ENCODE peak calls at places on chromosomes 1 and 21, in six cellular contexts. H is gastrocnemius medialis, U is spleen, V is body of pancreas, K is ovary, J is heart left ventricle. S is an unnamed sample.

GRCh38 chr1:15141933-15142647 is 11.5 kb upstream of the TMEM51 start:
- DNase-seq in H (no peak), U (no peak), V (peak; percentile 99), K (no peak), J (no peak), S (no peak)

GRCh38 chr21:42411197-42411869 is 7.6 kb downstream of the UBASH3A start:
- DNase-seq in H (no peak), U (no peak), V (no peak), K (no peak), J (no peak), S (no peak)

GRCh38 chr21:45555251-45555556 is 13.0 kb upstream of the SLC19A1 start:
- DNase-seq in H (no peak), U (no peak), V (no peak), K (no peak), J (no peak), S (no peak)

GRCh38 chr1:58611986-58612385 is 34.9 kb upstream of the TACSTD2 start:
- DNase-seq in H (no peak), U (no peak), V (no peak), K (no peak), J (no peak), S (no peak)

GRCh38 chr1:203038217-203038741 is 12.0 kb downstream of the PPFIA4 start:
- DNase-seq in H (peak; percentile 99), U (no peak), V (peak; percentile 20), K (no peak), J (peak; percentile 80), S (no peak)

GRCh38 chr1:168907781-168908180 is 178.8 kb upstream of the DPT start:
- DNase-seq in H (no peak), U (no peak), V (no peak), K (no peak), J (no peak), S (no peak)

GRCh38 chr1:203271018-203271743 is 34.1 kb upstream of the BTG2 start:
- DNase-seq in H (peak; percentile 70), U (peak; percentile 90), V (peak; percentile 88), K (no peak), J (no peak), S (peak; percentile 91)

GRCh38 chr1:109790735-109791494 is 27.2 kb upstream of the EPS8L3 start:
- DNase-seq in H (peak; percentile 27), U (peak; percentile 94), V (peak; percentile 54), K (peak; percentile 46), J (peak; percentile 84), S (no peak)

GRCh38 chr1:21568006-21568746 is 59.0 kb downstream of the ALPL start:
- DNase-seq in H (no peak), U (no peak), V (no peak), K (no peak), J (no peak), S (no peak)

GRCh38 chr21:34802180-34802899 is 133.5 kb downstream of the CLIC6 start:
- DNase-seq in H (no peak), U (no peak), V (no peak), K (no peak), J (no peak), S (no peak)

DNA sequence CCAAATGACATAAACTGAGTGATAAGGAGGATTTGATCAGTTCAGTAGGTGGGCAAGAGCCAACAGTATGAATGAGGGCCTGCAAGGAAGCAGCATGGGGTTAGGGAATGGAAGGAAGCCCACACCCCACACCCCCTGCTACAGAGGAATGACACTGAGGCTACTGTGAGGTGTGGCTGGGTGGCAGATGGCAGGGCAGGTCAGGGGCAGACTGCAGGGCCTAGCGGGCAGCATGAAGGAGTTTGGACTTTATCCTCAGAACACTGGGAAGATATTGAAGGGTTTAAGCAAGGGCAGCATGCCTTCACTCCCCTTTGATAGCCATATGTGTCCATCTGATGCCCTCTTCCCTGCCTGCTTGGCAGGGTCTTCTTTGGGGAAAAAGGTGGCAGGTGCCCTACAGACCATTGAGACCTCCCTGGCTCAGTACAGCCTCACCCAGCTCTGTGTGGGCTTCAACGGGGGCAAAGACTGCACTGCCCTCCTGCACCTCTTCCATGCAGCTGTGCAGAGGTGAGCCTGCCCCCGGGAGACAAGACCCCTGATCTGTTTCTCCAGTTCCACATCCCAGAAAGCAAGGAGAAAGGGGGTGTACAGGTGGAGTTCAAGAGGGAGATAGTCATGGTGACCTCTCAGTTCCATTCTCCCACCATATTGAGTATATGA is 4.1 kb upstream of the LENEP start:
- DNase-seq in H (no peak), U (peak; percentile 32), V (no peak), K (no peak), J (peak; percentile 4), S (no peak)
- TF ChIP-seq POLR2A in H (no peak), U (no peak), V (no peak), K (no peak), J (no peak), S (no peak)

DNA sequence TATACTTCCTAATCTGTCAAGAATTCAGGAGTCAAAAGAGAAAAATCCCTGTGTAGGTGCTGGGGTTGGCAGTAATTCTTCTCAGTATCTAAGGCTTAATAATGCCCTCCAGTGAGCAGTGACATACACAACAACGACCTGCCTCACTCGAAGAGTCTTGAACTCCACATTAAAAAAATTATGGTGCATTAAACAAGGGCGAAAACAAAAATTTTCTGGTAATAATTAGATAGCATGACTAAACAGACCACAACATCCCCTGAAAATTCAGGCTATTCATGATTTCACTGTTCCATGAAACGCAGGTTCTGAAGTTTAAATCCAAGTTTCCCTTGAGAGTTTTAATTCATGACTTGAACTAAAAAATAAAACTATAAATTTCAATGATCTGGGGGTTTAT is 5.1 kb downstream of the SRSF4 start:
- DNase-seq in H (no peak), U (no peak), V (no peak), K (no peak), J (no peak), S (no peak)
- H3K4me1 ChIP-seq in H (peaks cover 63% of the 10 kb centered on the region), U (peaks cover 93% of the 10 kb centered on the region), V (peaks cover 54% of the 10 kb centered on the region), K (peaks cover 2% of the 10 kb centered on the region), J (peaks cover 23% of the 10 kb centered on the region), S (peaks cover 50% of the 10 kb centered on the region)

GRCh38 chr1:45583666-45584350 is at the start of gene NASP:
- DNase-seq in H (peak; percentile 88), U (peak; percentile 97), V (peak; percentile 89), K (peak; percentile 94), J (peak; percentile 93), S (peak; percentile 93)
- TF ChIP-seq CTCF in H (no peak), U (no peak), V (no peak), K (no peak), J (no peak), S (no peak)

GRCh38 chr1:165630629-165631402 is at the start of gene MGST3:
- DNase-seq in H (peak; percentile 95), U (peak; percentile 99), V (peak; percentile 98), K (peak; percentile 97), J (peak; percentile 96), S (peak; percentile 98)
- TF ChIP-seq POLR2A in H (peak; percentile 96), U (peak; percentile 3), V (peak; percentile 90), K (peak; percentile 78), J (peak; percentile 92), S (no peak)

GRCh38 chr1:158283965-158284364 is 5.8 kb upstream of the CD1C start:
- DNase-seq in H (no peak), U (no peak), V (no peak), K (no peak), J (no peak), S (no peak)
- H3K4me1 ChIP-seq in H (no peaks in the 10 kb centered on the region), U (peaks cover 73% of the 10 kb centered on the region), V (no peaks in the 10 kb centered on the region), K (no peaks in the 10 kb centered on the region), J (no peaks in the 10 kb centered on the region), S (no peaks in the 10 kb centered on the region)

DNA sequence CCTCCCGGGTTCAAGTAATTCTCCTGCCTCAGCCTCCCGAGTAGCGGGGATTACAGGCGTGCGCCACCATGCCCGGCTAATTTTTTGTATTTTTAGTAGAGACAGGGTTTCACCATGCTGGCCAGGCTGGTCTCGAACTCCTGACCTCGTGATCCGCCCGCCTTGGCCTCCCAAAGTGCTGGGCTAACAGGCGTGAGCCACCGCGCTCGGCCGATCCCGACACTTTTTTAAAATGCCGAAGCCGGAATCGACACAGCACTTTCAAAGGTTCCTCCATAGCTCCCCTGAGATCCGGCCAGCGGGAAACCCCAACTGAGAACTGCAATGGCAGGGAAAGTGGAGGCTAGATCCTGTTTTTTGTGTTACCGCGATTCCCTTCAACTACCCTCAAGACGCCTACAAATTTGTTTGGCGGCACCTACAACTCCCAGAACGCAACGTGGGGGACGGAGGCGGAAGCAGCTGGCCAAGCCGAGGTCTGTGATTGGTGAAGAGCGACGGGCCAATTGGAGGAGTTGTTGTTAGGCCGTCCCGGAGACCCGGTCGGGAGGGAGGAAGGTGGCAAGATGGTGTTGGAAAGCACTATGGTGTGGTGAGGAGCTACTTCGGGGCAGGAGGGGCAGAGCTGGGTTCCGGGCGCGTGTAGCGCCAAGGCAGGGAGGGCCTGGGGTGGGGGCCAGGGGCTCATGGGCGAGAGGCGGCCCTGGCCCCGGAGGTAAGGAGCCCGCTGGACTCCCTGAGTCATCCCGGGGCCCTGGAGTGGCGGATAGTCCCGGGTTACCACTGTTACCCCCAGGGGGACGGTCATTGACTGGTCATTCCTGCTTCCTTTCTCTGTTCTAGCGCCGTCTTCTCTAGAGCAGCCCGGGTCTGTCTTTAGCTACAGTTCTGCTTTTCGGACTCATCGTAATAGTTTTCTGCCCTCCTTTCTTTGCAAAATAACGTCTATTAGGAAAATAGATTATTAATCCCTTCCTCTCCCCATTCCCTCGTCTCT is at the start of gene PSMD4:
- DNase-seq in H (peak; percentile 97), U (peak; percentile 95), V (peak; percentile 97), K (peak; percentile 96), J (peak; percentile 96), S (peak; percentile 87)
- TF ChIP-seq CTCF in H (no peak), U (no peak), V (no peak), K (no peak), J (no peak), S (no peak)

GRCh38 chr1:156104065-156104810 is 10.3 kb upstream of the LMNA start:
- DNase-seq in H (peak; percentile 37), U (no peak), V (peak; percentile 81), K (peak; percentile 79), J (peak; percentile 78), S (peak; percentile 83)
- TF ChIP-seq POLR2A in H (no peak), U (no peak), V (no peak), K (peak; percentile 25), J (no peak), S (no peak)

GRCh38 chr1:234840253-234840652 is 230.3 kb upstream of the IRF2BP2 start:
- DNase-seq in H (no peak), U (no peak), V (no peak), K (no peak), J (no peak), S (no peak)
- H3K4me1 ChIP-seq in H (peaks cover 8% of the 10 kb centered on the region), U (peaks cover 89% of the 10 kb centered on the region), V (peaks cover 18% of the 10 kb centered on the region), K (no peaks in the 10 kb centered on the region), J (no peaks in the 10 kb centered on the region), S (peaks cover 31% of the 10 kb centered on the region)

GRCh38 chr1:204446413-204447111 is 34.9 kb upstream of the PPP1R15B start:
- DNase-seq in H (peak; percentile 82), U (peak; percentile 92), V (peak; percentile 85), K (peak; percentile 69), J (peak; percentile 85), S (peak; percentile 70)
- TF ChIP-seq CTCF in H (peak; percentile 91), U (peak; percentile 90), V (peak; percentile 79), K (no peak), J (peak; percentile 82), S (peak; percentile 85)

GRCh38 chr1:240115831-240116230 is 24.1 kb downstream of the FMN2 start:
- DNase-seq in H (no peak), U (no peak), V (no peak), K (no peak), J (no peak), S (no peak)
- TF ChIP-seq POLR2A in H (no peak), U (no peak), V (no peak), K (no peak), J (no peak), S (no peak)